ENCODE peak calls at places on chromosomes 7 and 10, in six cellular contexts. One of them, this sample, is unnamed.

GRCh38 chr7:24767878-24768569 is 10.8 kb upstream of the GSDME start:
- DNase-seq in CD8-positive, alpha-beta memory T cell: no peak
- DNase-seq in left ventricle myocardium inferior: no peak
- DNase-seq in T-cell: no peak
- DNase-seq in NCI-H1694 treated with DMSO at 0.1 percent for 48 hours: no peak
- DNase-seq in GM12865: no peak
- DNase-seq in this sample: no peak

GRCh38 chr10:77105756-77106155 is 531.9 kb downstream of the KCNMA1 start:
- DNase-seq in left ventricle myocardium inferior: no peak
- DNase-seq in NCI-H1694 treated with DMSO at 0.1 percent for 48 hours: no peak
- DNase-seq in GM12865: no peak
- DNase-seq in CD8-positive, alpha-beta memory T cell: no peak
- DNase-seq in T-cell: no peak
- DNase-seq in this sample: no peak

GRCh38 chr7:100247152-100247757 is 27.5 kb downstream of the PVRIG start:
- DNase-seq in NCI-H1694 treated with DMSO at 0.1 percent for 48 hours: peak; percentile 4
- DNase-seq in T-cell: no peak
- DNase-seq in GM12865: no peak
- DNase-seq in CD8-positive, alpha-beta memory T cell: no peak
- DNase-seq in left ventricle myocardium inferior: no peak
- DNase-seq in this sample: no peak

GRCh38 chr10:13707156-13707881 is 120.6 kb downstream of the PRPF18 start:
- DNase-seq in GM12865: peak; percentile 45
- DNase-seq in left ventricle myocardium inferior: peak; percentile 89
- DNase-seq in NCI-H1694 treated with DMSO at 0.1 percent for 48 hours: no peak
- DNase-seq in T-cell: peak; percentile 26
- DNase-seq in CD8-positive, alpha-beta memory T cell: no peak
- DNase-seq in this sample: no peak

GRCh38 chr10:44020322-44021111 is 364.4 kb downstream of the CXCL12 start:
- DNase-seq in NCI-H1694 treated with DMSO at 0.1 percent for 48 hours: no peak
- DNase-seq in CD8-positive, alpha-beta memory T cell: no peak
- DNase-seq in left ventricle myocardium inferior: no peak
- DNase-seq in T-cell: no peak
- DNase-seq in GM12865: peak; percentile 48
- DNase-seq in this sample: no peak

GRCh38 chr7:85095357-85095756 is 91.5 kb downstream of the SEMA3D start:
- DNase-seq in GM12865: no peak
- DNase-seq in NCI-H1694 treated with DMSO at 0.1 percent for 48 hours: no peak
- DNase-seq in left ventricle myocardium inferior: peak; percentile 21
- DNase-seq in CD8-positive, alpha-beta memory T cell: no peak
- DNase-seq in T-cell: no peak
- DNase-seq in this sample: no peak

GRCh38 chr10:61136151-61136550 is 192.2 kb upstream of the RHOBTB1 start:
- DNase-seq in CD8-positive, alpha-beta memory T cell: no peak
- DNase-seq in NCI-H1694 treated with DMSO at 0.1 percent for 48 hours: no peak
- DNase-seq in T-cell: no peak
- DNase-seq in GM12865: no peak
- DNase-seq in left ventricle myocardium inferior: no peak
- DNase-seq in this sample: no peak

GRCh38 chr10:100447648-100448047 is 15.2 kb upstream of the WNT8B start:
- DNase-seq in CD8-positive, alpha-beta memory T cell: no peak
- DNase-seq in GM12865: no peak
- DNase-seq in NCI-H1694 treated with DMSO at 0.1 percent for 48 hours: no peak
- DNase-seq in T-cell: no peak
- DNase-seq in left ventricle myocardium inferior: no peak
- DNase-seq in this sample: no peak

GRCh38 chr7:2993868-2994267 is 49.8 kb downstream of the CARD11 start:
- DNase-seq in CD8-positive, alpha-beta memory T cell: no peak
- DNase-seq in left ventricle myocardium inferior: no peak
- DNase-seq in GM12865: no peak
- DNase-seq in T-cell: no peak
- DNase-seq in NCI-H1694 treated with DMSO at 0.1 percent for 48 hours: no peak
- DNase-seq in this sample: no peak

GRCh38 chr7:106405697-106406141 is 120.9 kb upstream of the NAMPT start:
- DNase-seq in CD8-positive, alpha-beta memory T cell: no peak
- DNase-seq in left ventricle myocardium inferior: no peak
- DNase-seq in GM12865: peak; percentile 26
- DNase-seq in NCI-H1694 treated with DMSO at 0.1 percent for 48 hours: no peak
- DNase-seq in T-cell: no peak
- DNase-seq in this sample: no peak

GRCh38 chr7:31160956-31161355 is 108.8 kb downstream of the ADCYAP1R1 start:
- DNase-seq in NCI-H1694 treated with DMSO at 0.1 percent for 48 hours: no peak
- DNase-seq in T-cell: no peak
- DNase-seq in GM12865: no peak
- DNase-seq in CD8-positive, alpha-beta memory T cell: no peak
- DNase-seq in left ventricle myocardium inferior: no peak
- DNase-seq in this sample: no peak

GRCh38 chr7:17401806-17402627 is 103.6 kb downstream of the AHR start:
- DNase-seq in GM12865: peak; percentile 65
- DNase-seq in CD8-positive, alpha-beta memory T cell: no peak
- DNase-seq in T-cell: no peak
- DNase-seq in left ventricle myocardium inferior: no peak
- DNase-seq in NCI-H1694 treated with DMSO at 0.1 percent for 48 hours: no peak
- DNase-seq in this sample: no peak

GRCh38 chr10:48333856-48334255 is 27.4 kb downstream of the MAPK8 start:
- DNase-seq in GM12865: no peak
- DNase-seq in T-cell: no peak
- DNase-seq in left ventricle myocardium inferior: peak; percentile 50
- DNase-seq in NCI-H1694 treated with DMSO at 0.1 percent for 48 hours: no peak
- DNase-seq in CD8-positive, alpha-beta memory T cell: no peak
- DNase-seq in this sample: no peak

GRCh38 chr7:138017992-138018391 is 16.1 kb upstream of the CREB3L2 start:
- DNase-seq in NCI-H1694 treated with DMSO at 0.1 percent for 48 hours: no peak
- DNase-seq in left ventricle myocardium inferior: no peak
- DNase-seq in GM12865: no peak
- DNase-seq in T-cell: no peak
- DNase-seq in CD8-positive, alpha-beta memory T cell: no peak
- DNase-seq in this sample: no peak

GRCh38 chr7:137074386-137075030 is 206.1 kb downstream of the CHRM2 start:
- DNase-seq in T-cell: no peak
- DNase-seq in CD8-positive, alpha-beta memory T cell: no peak
- DNase-seq in NCI-H1694 treated with DMSO at 0.1 percent for 48 hours: no peak
- DNase-seq in GM12865: no peak
- DNase-seq in left ventricle myocardium inferior: no peak
- DNase-seq in this sample: no peak

GRCh38 chr7:30708983-30709382 is 26.7 kb upstream of the CRHR2 start:
- DNase-seq in CD8-positive, alpha-beta memory T cell: no peak
- DNase-seq in GM12865: no peak
- DNase-seq in left ventricle myocardium inferior: peak; percentile 56
- DNase-seq in NCI-H1694 treated with DMSO at 0.1 percent for 48 hours: no peak
- DNase-seq in T-cell: no peak
- DNase-seq in this sample: no peak

GRCh38 chr10:102186128-102186527 is 33.9 kb downstream of the NOLC1 start:
- DNase-seq in T-cell: no peak
- DNase-seq in left ventricle myocardium inferior: no peak
- DNase-seq in NCI-H1694 treated with DMSO at 0.1 percent for 48 hours: no peak
- DNase-seq in CD8-positive, alpha-beta memory T cell: no peak
- DNase-seq in GM12865: no peak
- DNase-seq in this sample: no peak

GRCh38 chr7:78090616-78091015 is 292.0 kb downstream of the PHTF2 start:
- DNase-seq in T-cell: no peak
- DNase-seq in NCI-H1694 treated with DMSO at 0.1 percent for 48 hours: peak; percentile 28
- DNase-seq in GM12865: no peak
- DNase-seq in CD8-positive, alpha-beta memory T cell: no peak
- DNase-seq in left ventricle myocardium inferior: no peak
- DNase-seq in this sample: no peak

GRCh38 chr10:125093199-125093841 is 67.0 kb downstream of the CTBP2 start:
- DNase-seq in GM12865: no peak
- DNase-seq in CD8-positive, alpha-beta memory T cell: no peak
- DNase-seq in NCI-H1694 treated with DMSO at 0.1 percent for 48 hours: no peak
- DNase-seq in T-cell: no peak
- DNase-seq in left ventricle myocardium inferior: peak; percentile 68
- DNase-seq in this sample: no peak

GRCh38 chr7:107998150-107998549 is 4.8 kb downstream of the LAMB1 start:
- DNase-seq in GM12865: no peak
- DNase-seq in CD8-positive, alpha-beta memory T cell: no peak
- DNase-seq in NCI-H1694 treated with DMSO at 0.1 percent for 48 hours: no peak
- DNase-seq in left ventricle myocardium inferior: no peak
- DNase-seq in T-cell: no peak
- DNase-seq in this sample: no peak

GRCh38 chr10:66931340-66931948 is 5.6 kb downstream of the LRRTM3 start:
- DNase-seq in NCI-H1694 treated with DMSO at 0.1 percent for 48 hours: peak; percentile 20
- DNase-seq in GM12865: peak; percentile 64
- DNase-seq in left ventricle myocardium inferior: no peak
- DNase-seq in CD8-positive, alpha-beta memory T cell: no peak
- DNase-seq in T-cell: no peak
- DNase-seq in this sample: no peak

GRCh38 chr7:105782391-105783063 is 93.9 kb downstream of the ATXN7L1 start:
- DNase-seq in CD8-positive, alpha-beta memory T cell: no peak
- DNase-seq in NCI-H1694 treated with DMSO at 0.1 percent for 48 hours: no peak
- DNase-seq in T-cell: no peak
- DNase-seq in left ventricle myocardium inferior: no peak
- DNase-seq in GM12865: no peak
- DNase-seq in this sample: no peak

GRCh38 chr7:26306770-26307169 is 15.1 kb downstream of the SNX10 start:
- DNase-seq in NCI-H1694 treated with DMSO at 0.1 percent for 48 hours: no peak
- DNase-seq in GM12865: no peak
- DNase-seq in T-cell: no peak
- DNase-seq in CD8-positive, alpha-beta memory T cell: no peak
- DNase-seq in left ventricle myocardium inferior: no peak
- DNase-seq in this sample: no peak

GRCh38 chr7:132713893-132714292 is 137.6 kb upstream of the PLXNA4 start:
- DNase-seq in GM12865: no peak
- DNase-seq in CD8-positive, alpha-beta memory T cell: no peak
- DNase-seq in T-cell: no peak
- DNase-seq in NCI-H1694 treated with DMSO at 0.1 percent for 48 hours: no peak
- DNase-seq in left ventricle myocardium inferior: no peak
- DNase-seq in this sample: no peak

GRCh38 chr10:21393941-21394340 is 131.5 kb downstream of the SKIDA1 start:
- DNase-seq in NCI-H1694 treated with DMSO at 0.1 percent for 48 hours: no peak
- DNase-seq in left ventricle myocardium inferior: no peak
- DNase-seq in T-cell: no peak
- DNase-seq in CD8-positive, alpha-beta memory T cell: no peak
- DNase-seq in GM12865: no peak
- DNase-seq in this sample: no peak

GRCh38 chr7:5598261-5598761 is 174.7 kb upstream of the TNRC18 start:
- DNase-seq in left ventricle myocardium inferior: no peak
- DNase-seq in CD8-positive, alpha-beta memory T cell: no peak
- DNase-seq in GM12865: no peak
- DNase-seq in T-cell: no peak
- DNase-seq in NCI-H1694 treated with DMSO at 0.1 percent for 48 hours: no peak
- DNase-seq in this sample: no peak

GRCh38 chr7:20561908-20562307 is 53.6 kb upstream of the ABCB5 start:
- DNase-seq in GM12865: no peak
- DNase-seq in NCI-H1694 treated with DMSO at 0.1 percent for 48 hours: no peak
- DNase-seq in CD8-positive, alpha-beta memory T cell: no peak
- DNase-seq in T-cell: no peak
- DNase-seq in left ventricle myocardium inferior: no peak
- DNase-seq in this sample: no peak

GRCh38 chr10:119206603-119207366 is 586 bp upstream of the GRK5 start:
- DNase-seq in left ventricle myocardium inferior: peak; percentile 77
- DNase-seq in GM12865: peak; percentile 83
- DNase-seq in NCI-H1694 treated with DMSO at 0.1 percent for 48 hours: peak; percentile 8
- DNase-seq in CD8-positive, alpha-beta memory T cell: peak; percentile 52
- DNase-seq in T-cell: peak; percentile 69
- DNase-seq in this sample: peak; percentile 55

GRCh38 chr7:36186359-36186758 is 33.3 kb downstream of the EEPD1 start:
- DNase-seq in NCI-H1694 treated with DMSO at 0.1 percent for 48 hours: no peak
- DNase-seq in GM12865: no peak
- DNase-seq in left ventricle myocardium inferior: no peak
- DNase-seq in T-cell: no peak
- DNase-seq in CD8-positive, alpha-beta memory T cell: no peak
- DNase-seq in this sample: no peak

GRCh38 chr7:112510032-112510742 is 29.4 kb downstream of the LSMEM1 start:
- DNase-seq in T-cell: no peak
- DNase-seq in left ventricle myocardium inferior: no peak
- DNase-seq in GM12865: peak; percentile 38
- DNase-seq in CD8-positive, alpha-beta memory T cell: no peak
- DNase-seq in NCI-H1694 treated with DMSO at 0.1 percent for 48 hours: no peak
- DNase-seq in this sample: no peak

GRCh38 chr7:153638821-153639435 is 413.3 kb upstream of the DPP6 start:
- DNase-seq in T-cell: no peak
- DNase-seq in GM12865: no peak
- DNase-seq in CD8-positive, alpha-beta memory T cell: no peak
- DNase-seq in NCI-H1694 treated with DMSO at 0.1 percent for 48 hours: no peak
- DNase-seq in left ventricle myocardium inferior: no peak
- DNase-seq in this sample: no peak

GRCh38 chr7:3606436-3606835 is 305.4 kb downstream of the SDK1 start:
- DNase-seq in CD8-positive, alpha-beta memory T cell: no peak
- DNase-seq in T-cell: no peak
- DNase-seq in left ventricle myocardium inferior: no peak
- DNase-seq in NCI-H1694 treated with DMSO at 0.1 percent for 48 hours: no peak
- DNase-seq in GM12865: no peak
- DNase-seq in this sample: no peak

GRCh38 chr7:38291117-38291647 is 17.7 kb upstream of the TARP start:
- DNase-seq in GM12865: no peak
- DNase-seq in NCI-H1694 treated with DMSO at 0.1 percent for 48 hours: no peak
- DNase-seq in left ventricle myocardium inferior: no peak
- DNase-seq in T-cell: no peak
- DNase-seq in CD8-positive, alpha-beta memory T cell: no peak
- DNase-seq in this sample: no peak